ENCODE peak calls at places on chromosomes 12 and 14, in four cellular contexts. M, G, B and D are unnamed samples.

GRCh38 chr12:29517265-29517664 is 19.8 kb upstream of the OVCH1 start:
- DNase-seq in B (no peak), M (no peak), G (no peak), D (no peak)

GRCh38 chr14:50774542-50775267 is 56.3 kb downstream of the NIN start:
- DNase-seq in G (no peak), M (no peak), B (no peak), D (no peak)

GRCh38 chr14:37251778-37252177 is 54.0 kb downstream of the MIPOL1 start:
- DNase-seq in B (no peak), G (no peak), M (no peak), D (peak)

GRCh38 chr14:61315288-61315687 is 6.1 kb upstream of the PRKCH start:
- DNase-seq in B (no peak), G (no peak), M (no peak), D (no peak)

GRCh38 chr12:129312048-129312447 is 458.8 kb downstream of the GLT1D1 start:
- DNase-seq in G (no peak), M (no peak), B (no peak), D (no peak)

GRCh38 chr12:124684971-124685688 is 117.7 kb upstream of the NCOR2 start:
- DNase-seq in M (no peak), G (no peak), B (no peak), D (no peak)

GRCh38 chr12:43988838-43989560 is 153.1 kb downstream of the TMEM117 start:
- DNase-seq in M (no peak), B (no peak), G (no peak), D (no peak)

GRCh38 chr14:68982581-68982980 is 3.5 kb upstream of the ACTN1 start:
- DNase-seq in G (no peak), B (no peak), M (no peak), D (no peak)

GRCh38 chr12:590206-590750 is 73.0 kb downstream of the NINJ2 start:
- DNase-seq in G (no peak), B (no peak), M (no peak), D (no peak)

GRCh38 chr12:93060071-93060665 is 131.1 kb upstream of the EEA1 start:
- DNase-seq in M (no peak), G (no peak), B (no peak), D (no peak)

GRCh38 chr12:45540661-45541341 is 188.7 kb upstream of the ARID2 start:
- DNase-seq in M (no peak), G (no peak), B (no peak), D (no peak)

GRCh38 chr14:106436310-106436905 is 910.0 kb downstream of the TMEM121 start:
- DNase-seq in B (no peak), G (no peak), M (peak), D (no peak)

GRCh38 chr14:20632448-20632830 is 9.1 kb downstream of the OR6S1 start:
- DNase-seq in G (no peak), B (no peak), M (peak), D (no peak)

GRCh38 chr14:30903285-30904124 is 29.1 kb downstream of the COCH start:
- DNase-seq in M (no peak), B (no peak), G (no peak), D (peak)

GRCh38 chr14:23079716-23080115 is 15.2 kb downstream of the ACIN1 start:
- DNase-seq in B (no peak), G (no peak), M (no peak), D (no peak)

GRCh38 chr12:79083181-79083580 is 218.6 kb downstream of the SYT1 start:
- DNase-seq in M (no peak), B (no peak), G (no peak), D (no peak)

GRCh38 chr12:1500095-1500801 is 94.1 kb downstream of the FBXL14 start:
- DNase-seq in M (no peak), G (no peak), B (no peak), D (no peak)

GRCh38 chr12:51124504-51124903 is 41.1 kb upstream of the CSRNP2 start:
- DNase-seq in G (no peak), B (no peak), M (no peak), D (no peak)

GRCh38 chr12:107243316-107243715 is 150.0 kb upstream of the CRY1 start:
- DNase-seq in G (no peak), M (no peak), B (no peak), D (no peak)

GRCh38 chr14:31877333-31877798 is 199.7 kb upstream of the ARHGAP5 start:
- DNase-seq in G (no peak), B (no peak), M (no peak), D (no peak)

GRCh38 chr12:110861729-110862128 is 14.9 kb downstream of the CCDC63 start:
- DNase-seq in B (no peak), G (no peak), M (no peak), D (no peak)

GRCh38 chr12:43308776-43309175 is 243.2 kb downstream of the ADAMTS20 start:
- DNase-seq in B (no peak), M (no peak), G (no peak), D (no peak)

GRCh38 chr12:113306382-113306781 is 28.5 kb downstream of the SLC8B1 start:
- DNase-seq in B (no peak), M (no peak), G (no peak), D (no peak)

GRCh38 chr12:106179086-106179485 is 40.3 kb upstream of the NUAK1 start:
- DNase-seq in G (no peak), B (no peak), M (peak), D (peak)

GRCh38 chr12:124388679-124389536 is 94.0 kb downstream of the RFLNA start:
- DNase-seq in M (peak), B (peak), G (no peak), D (peak)

GRCh38 chr12:57627504-57628279 is 5.3 kb downstream of the B4GALNT1 start:
- DNase-seq in B (no peak), M (no peak), G (no peak), D (no peak)

GRCh38 chr14:71198681-71199080 is 291.4 kb downstream of the PCNX1 start:
- DNase-seq in M (no peak), G (no peak), B (no peak), D (no peak)

GRCh38 chr12:112178796-112179195 is 53.4 kb downstream of the TRAFD1 start:
- DNase-seq in B (no peak), M (no peak), G (no peak), D (no peak)

GRCh38 chr14:76413106-76413961 is 37.4 kb downstream of the ESRRB start:
- DNase-seq in G (no peak), M (no peak), B (no peak), D (no peak)
- TF ChIP-seq SUZ12 in G (no peak), M (no peak), B (no peak), D (no peak)

GRCh38 chr14:73059326-73059725 is 992 bp downstream of the RBM25 start:
- DNase-seq in B (no peak), G (no peak), M (no peak), D (peak)
- TF ChIP-seq SUZ12 in B (no peak), G (no peak), M (no peak), D (no peak)

GRCh38 chr14:102590667-102591099 is 1.8 kb upstream of the RCOR1 start:
- DNase-seq in M (no peak), G (no peak), B (no peak), D (peak)

GRCh38 chr14:102592969-102593840 is 756 bp downstream of the RCOR1 start:
- DNase-seq in B (no peak), G (no peak), M (peak), D (no peak)

GRCh38 chr14:102591944-102592772 is at the start of gene RCOR1:
- DNase-seq in B (peak), G (peak), M (peak), D (peak)

GRCh38 chr14:102589761-102590290 is 2.6 kb upstream of the RCOR1 start:
- DNase-seq in M (no peak), G (no peak), B (no peak), D (no peak)

DNA sequence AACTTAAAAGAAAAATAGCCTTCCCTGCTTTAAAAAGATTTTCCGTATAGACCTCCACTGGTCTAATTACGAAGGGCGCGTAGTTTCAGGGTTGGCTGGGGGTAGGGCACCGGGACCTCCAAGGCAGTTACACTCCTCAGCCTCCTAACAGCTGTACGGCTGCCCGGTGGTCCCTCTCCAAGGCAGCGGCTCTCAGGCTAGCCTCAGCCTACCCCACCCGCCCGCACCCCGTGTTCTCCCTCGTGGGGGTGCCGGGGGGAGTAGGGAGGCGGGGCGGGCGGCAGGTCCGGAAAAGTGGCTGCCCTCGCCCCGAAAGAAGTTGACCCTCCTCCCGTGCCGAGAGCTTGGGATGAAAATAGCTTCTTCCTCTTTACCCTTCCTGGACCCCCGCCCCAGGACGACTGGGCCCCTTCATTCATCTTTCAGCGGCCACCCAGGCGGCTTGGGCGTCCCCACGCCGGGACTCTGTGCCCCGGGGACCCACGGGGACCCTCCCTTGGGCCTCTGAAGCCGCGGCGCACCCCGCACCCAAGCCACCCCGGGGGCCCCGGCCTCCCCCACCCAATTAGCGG is 991 bp upstream of the RCOR1 start:
- DNase-seq in G (no peak), M (no peak), B (no peak), D (no peak)
- TF ChIP-seq SUZ12 in G (no peak), M (no peak), B (no peak), D (no peak)

GRCh38 chr12:96237465-96238077 is 43.4 kb downstream of the ELK3 start:
- DNase-seq in B (no peak), G (no peak), M (no peak), D (no peak)
- TF ChIP-seq SUZ12 in B (no peak), G (no peak), M (no peak), D (no peak)

DNA sequence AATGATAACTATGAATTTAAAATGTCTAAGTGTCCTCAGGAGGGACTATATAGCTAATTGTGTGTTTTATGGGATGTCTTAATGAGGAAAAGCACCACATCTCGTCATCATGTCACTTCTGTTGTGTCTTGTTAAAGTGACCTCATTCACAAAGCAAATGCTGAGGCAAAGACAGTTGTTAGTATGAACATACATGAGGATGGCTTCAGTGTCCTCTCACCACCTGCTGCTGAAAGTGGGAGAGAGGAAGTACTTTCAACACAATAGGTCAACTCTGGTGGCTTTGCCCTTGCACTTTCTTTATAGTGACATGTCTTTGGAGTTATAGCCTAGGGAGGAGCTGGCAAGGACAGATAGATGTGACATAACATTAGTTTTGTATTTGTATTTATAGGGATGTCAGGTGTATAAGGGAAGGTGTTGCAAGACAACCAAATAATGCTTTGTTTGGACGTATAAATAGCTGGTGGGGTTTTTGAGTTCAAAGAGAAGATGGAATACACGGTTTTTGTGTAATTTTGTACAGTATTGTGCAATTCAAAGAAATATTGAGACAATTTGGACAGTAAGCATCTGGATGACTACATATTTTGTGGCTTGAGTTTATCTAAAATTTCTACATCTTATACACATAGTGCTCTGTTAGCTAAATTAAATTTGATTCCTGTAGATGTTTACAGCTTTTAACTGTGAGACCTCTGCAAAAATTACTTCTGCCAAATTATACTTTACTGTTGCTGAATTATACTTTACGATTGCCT is 131.7 kb upstream of the ATP2B1 start:
- DNase-seq in M (no peak), G (no peak), B (no peak), D (no peak)
- TF ChIP-seq SUZ12 in M (no peak), G (no peak), B (no peak), D (no peak)

GRCh38 chr12:13167226-13167625 is 29.3 kb upstream of the EMP1 start:
- DNase-seq in G (no peak), M (no peak), B (no peak), D (no peak)
- TF ChIP-seq SUZ12 in G (no peak), M (no peak), B (no peak), D (no peak)

GRCh38 chr14:80212025-80212402 is 710 bp upstream of the DIO2 start:
- DNase-seq in B (peak), M (no peak), G (no peak), D (no peak)
- TF ChIP-seq SUZ12 in B (no peak), M (no peak), G (no peak), D (no peak)

GRCh38 chr12:109174468-109174867 is 58.1 kb downstream of the ACACB start:
- DNase-seq in G (no peak), M (no peak), B (no peak), D (no peak)

GRCh38 chr12:109173443-109174240 is 57.3 kb downstream of the ACACB start:
- DNase-seq in M (no peak), G (no peak), B (no peak), D (no peak)

GRCh38 chr12:109182041-109182839 is 65.9 kb downstream of the ACACB start:
- DNase-seq in G (no peak), B (no peak), M (no peak), D (no peak)

GRCh38 chr12:109179927-109180326 is 63.5 kb downstream of the ACACB start:
- DNase-seq in B (no peak), G (no peak), M (no peak), D (no peak)

GRCh38 chr12:109178532-109178931 is 62.1 kb downstream of the ACACB start:
- DNase-seq in M (no peak), B (peak), G (no peak), D (no peak)
- TF ChIP-seq SUZ12 in M (no peak), B (no peak), G (no peak), D (no peak)

DNA sequence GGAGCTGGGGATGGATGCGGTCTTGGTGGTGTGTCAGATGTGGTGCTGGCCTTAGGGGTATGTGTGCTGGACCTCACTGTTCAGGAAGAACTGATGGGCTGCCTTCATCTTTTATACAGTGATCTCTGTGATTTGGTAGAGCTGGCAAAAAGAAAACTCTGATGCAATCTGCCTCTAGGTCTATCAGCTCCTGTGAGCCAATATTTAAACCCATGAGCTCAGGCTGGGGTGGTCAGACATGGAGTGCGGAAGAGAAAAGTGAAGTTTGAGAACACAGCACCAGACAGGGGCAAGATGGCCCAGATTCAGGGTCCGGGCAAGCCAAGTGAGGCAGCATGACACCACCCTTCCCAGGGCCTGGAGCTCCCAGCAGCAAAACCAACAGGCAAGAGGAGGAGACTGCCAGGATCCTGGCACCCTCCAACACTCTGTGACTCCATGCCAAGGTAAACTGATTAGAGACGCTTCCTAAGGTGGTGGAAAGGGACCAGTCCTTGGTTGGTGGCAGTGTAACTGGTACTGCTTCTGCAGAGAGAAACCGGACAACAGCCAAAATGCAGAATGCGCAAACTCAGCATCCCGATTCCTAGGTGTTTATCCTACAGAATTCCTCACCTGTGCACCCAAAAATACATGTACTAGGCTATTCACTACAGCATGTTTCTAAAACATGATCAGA is 82.3 kb downstream of the CHGA start:
- DNase-seq in B (no peak), M (no peak), G (no peak), D (no peak)
- TF ChIP-seq SUZ12 in B (no peak), M (no peak), G (no peak), D (no peak)

GRCh38 chr14:102949062-102949800 is 26.8 kb downstream of the AMN start:
- DNase-seq in B (no peak), G (no peak), M (no peak), D (no peak)
- TF ChIP-seq SUZ12 in B (no peak), G (no peak), M (no peak), D (no peak)